ENCODE peak calls at places on chromosome 19, in four cellular contexts. X is GM23248, U is GM23338, A is PC-9. W is an unnamed sample.
A peak's percentile ranks its signal among the peaks of the same experiment; 100 is the strongest.

GRCh38 chr19:42324655-42325307 is 654 bp upstream of the MEGF8 start:
- DNase-seq in X (no peak), U (no peak), A (no peak), W (no peak)

GRCh38 chr19:56403261-56403660 is 871 bp upstream of the ZNF583 start:
- DNase-seq in X (peak; percentile 39), U (no peak), A (no peak), W (peak; percentile 10)

GRCh38 chr19:31344403-31344802 is 4.8 kb downstream of the TSHZ3 start:
- DNase-seq in X (no peak), U (peak; percentile 49), A (no peak), W (no peak)

GRCh38 chr19:32720216-32720935 is 809 bp downstream of the TDRD12 start:
- DNase-seq in X (no peak), U (peak; percentile 40), A (no peak), W (no peak)

GRCh38 chr19:56309511-56310185 is 5.0 kb downstream of the ZSCAN5A start:
- DNase-seq in X (peak; percentile 69), U (peak; percentile 90), A (no peak), W (peak; percentile 63)

GRCh38 chr19:50195224-50195623 is 8.2 kb upstream of the MYH14 start:
- DNase-seq in X (no peak), U (no peak), A (no peak), W (no peak)

GRCh38 chr19:46357846-46358583 is 11.1 kb downstream of the PPP5C start:
- DNase-seq in X (peak; percentile 71), U (no peak), A (no peak), W (no peak)

GRCh38 chr19:31223805-31224534 is 125.3 kb downstream of the TSHZ3 start:
- DNase-seq in X (peak; percentile 98), U (no peak), A (no peak), W (no peak)

GRCh38 chr19:47523473-47523872 is 8.6 kb upstream of the NAPA start:
- DNase-seq in X (no peak), U (no peak), A (no peak), W (no peak)

GRCh38 chr19:33390908-33391630 is 17.6 kb downstream of the CEBPG start:
- DNase-seq in X (no peak), U (no peak), A (no peak), W (no peak)

GRCh38 chr19:34676697-34677385 is at the start of gene SCGB2B2:
- DNase-seq in X (no peak), U (peak; percentile 68), A (peak; percentile 56), W (no peak)

GRCh38 chr19:33201473-33201872 is 7.3 kb downstream of the LRP3 start:
- DNase-seq in X (no peak), U (no peak), A (no peak), W (no peak)

GRCh38 chr19:5961969-5962945 is 15.7 kb downstream of the RANBP3 start:
- DNase-seq in X (peak; percentile 78), U (no peak), A (no peak), W (no peak)

GRCh38 chr19:45667620-45668341 is at the start of gene GIPR:
- DNase-seq in X (peak; percentile 72), U (peak; percentile 77), A (peak; percentile 91), W (no peak)

GRCh38 chr19:48997972-48998371 is 4.3 kb downstream of the RUVBL2 start:
- DNase-seq in X (peak; percentile 74), U (peak; percentile 95), A (no peak), W (peak; percentile 52)

GRCh38 chr19:6767081-6767356 is 216 bp downstream of the SH2D3A start:
- DNase-seq in X (no peak), U (peak; percentile 36), A (peak; percentile 62), W (peak; percentile 71)

GRCh38 chr19:11166281-11167142 is 10.9 kb upstream of the SPC24 start:
- DNase-seq in X (peak; percentile 87), U (no peak), A (no peak), W (no peak)

GRCh38 chr19:58346961-58347929 is 6.0 kb downstream of the A1BG start:
- DNase-seq in X (peak; percentile 75), U (peak; percentile 81), A (no peak), W (no peak)

GRCh38 chr19:58317481-58318072 is 9.2 kb upstream of the ZSCAN22 start:
- DNase-seq in X (peak; percentile 74), U (peak; percentile 69), A (no peak), W (peak; percentile 11)

GRCh38 chr19:4966591-4966990 is 2.3 kb upstream of the KDM4B start:
- DNase-seq in X (no peak), U (no peak), A (no peak), W (no peak)

GRCh38 chr19:7120499-7120898 is 51.0 kb downstream of the ZNF557 start:
- DNase-seq in X (no peak), U (no peak), A (no peak), W (no peak)

GRCh38 chr19:12868540-12869112 is 12.6 kb downstream of the DNASE2 start:
- DNase-seq in X (peak; percentile 25), U (peak; percentile 71), A (peak; percentile 57), W (no peak)

GRCh38 chr19:51493776-51494175 is 7.8 kb downstream of the SIGLEC12 start:
- DNase-seq in X (no peak), U (no peak), A (no peak), W (no peak)

GRCh38 chr19:51311388-51312257 is at the start of gene IGLON5:
- DNase-seq in X (no peak), U (peak; percentile 70), A (no peak), W (no peak)

GRCh38 chr19:13483215-13483614 is 23.1 kb downstream of the CACNA1A start:
- DNase-seq in X (no peak), U (no peak), A (no peak), W (no peak)

GRCh38 chr19:2719910-2720776 is 1.0 kb downstream of the DIRAS1 start:
- DNase-seq in X (peak; percentile 85), U (peak; percentile 81), A (no peak), W (no peak)

GRCh38 chr19:33434886-33435705 is 61.6 kb downstream of the CEBPG start:
- DNase-seq in X (peak; percentile 60), U (no peak), A (no peak), W (no peak)

GRCh38 chr19:44657211-44657921 is 13.7 kb downstream of the PVR start:
- DNase-seq in X (peak; percentile 70), U (peak; percentile 90), A (no peak), W (peak; percentile 56)

GRCh38 chr19:2309734-2310362 is 1.9 kb upstream of the LINGO3 start:
- DNase-seq in X (peak; percentile 62), U (no peak), A (no peak), W (no peak)

GRCh38 chr19:5147971-5148793 is 179.3 kb downstream of the KDM4B start:
- DNase-seq in X (peak; percentile 95), U (no peak), A (no peak), W (no peak)

GRCh38 chr19:29678484-29679106 is 13.3 kb downstream of the PLEKHF1 start:
- DNase-seq in X (peak; percentile 20), U (no peak), A (no peak), W (no peak)

GRCh38 chr19:22893855-22894270 is 61.8 kb downstream of the ZNF723 start:
- DNase-seq in X (no peak), U (peak; percentile 5), A (no peak), W (no peak)

GRCh38 chr19:38319421-38320258 is at the start of gene KCNK6:
- DNase-seq in X (peak; percentile 71), U (peak; percentile 77), A (no peak), W (no peak)

GRCh38 chr19:3880471-3881271 is at the start of gene ATCAY:
- DNase-seq in X (no peak), U (peak; percentile 87), A (no peak), W (no peak)

GRCh38 chr19:1261512-1261862 is 7.6 kb upstream of the CIRBP start:
- DNase-seq in X (peak; percentile 63), U (peak; percentile 88), A (no peak), W (no peak)

GRCh38 chr19:1259873-1260748 is 9.0 kb upstream of the CIRBP start:
- DNase-seq in X (peak; percentile 67), U (no peak), A (peak; percentile 65), W (no peak)

GRCh38 chr19:1259206-1259872 is 9.8 kb upstream of the CIRBP start:
- DNase-seq in X (peak; percentile 74), U (peak; percentile 81), A (peak; percentile 77), W (peak; percentile 78)

GRCh38 chr19:1261863-1262686 is 7.1 kb upstream of the CIRBP start:
- DNase-seq in X (peak; percentile 85), U (no peak), A (peak; percentile 79), W (no peak)

DNA sequence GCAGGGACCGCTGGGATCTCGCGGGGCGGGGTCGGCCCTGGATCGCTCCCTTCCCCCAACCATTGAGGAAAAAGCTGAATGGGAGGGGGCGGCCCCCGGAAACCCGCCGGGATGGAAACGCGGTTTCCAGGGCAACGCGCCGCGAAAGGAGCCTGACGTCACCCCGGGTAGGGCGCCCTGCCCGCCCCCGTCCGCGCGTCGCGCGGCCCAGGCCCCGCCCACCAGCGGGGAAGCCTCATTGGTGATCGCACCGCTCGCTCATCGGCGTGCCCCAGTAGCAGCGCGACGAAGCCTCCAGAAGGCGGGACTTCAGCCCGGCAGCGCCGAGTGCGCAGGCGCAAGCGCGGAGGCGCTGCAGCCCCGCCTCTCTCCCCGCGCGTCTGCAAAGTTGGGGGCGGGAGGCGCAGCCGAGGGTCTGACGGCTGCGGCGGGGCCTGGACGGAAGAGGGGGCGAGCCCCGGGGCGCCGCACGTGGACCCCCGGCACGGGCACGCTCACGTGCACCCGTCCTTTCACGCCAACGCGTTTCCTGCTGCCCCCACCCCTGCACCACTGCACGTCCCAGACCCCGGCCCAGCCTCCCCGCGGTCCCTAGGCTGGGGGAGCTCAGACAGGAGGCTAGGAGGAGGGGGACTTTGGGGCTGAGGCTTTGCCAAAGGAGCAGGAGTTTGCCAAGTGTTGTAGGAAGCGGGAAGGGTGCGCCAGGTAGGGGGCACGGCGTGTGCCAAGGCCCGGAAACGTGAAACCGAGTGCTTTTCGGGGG is 8.2 kb upstream of the CIRBP start:
- DNase-seq in X (peak; percentile 99), U (peak; percentile 97), A (peak; percentile 78), W (peak; percentile 99)
- H3F3A ChIP-seq in X (peaks cover 46% of the 10 kb centered on the region), U (peaks cover 70% of the 10 kb centered on the region), A (peaks cover 64% of the 10 kb centered on the region), W (peaks cover 23% of the 10 kb centered on the region)

DNA sequence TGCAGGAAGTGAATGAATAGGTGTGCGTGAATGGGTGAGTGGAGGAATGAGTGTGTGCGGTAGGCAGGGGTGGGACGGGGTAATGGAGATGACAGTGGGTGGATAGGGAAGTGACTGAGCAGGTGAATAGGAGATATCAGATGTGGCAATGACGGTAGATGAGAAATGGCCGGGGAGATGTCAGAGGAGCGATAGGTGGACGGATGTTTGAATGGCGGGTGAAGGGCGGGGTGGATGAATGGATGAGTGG is 1.5 kb downstream of the TTC9B start:
- DNase-seq in X (no peak), U (no peak), A (no peak), W (no peak)
- TF ChIP-seq EZH2 in X (peak; percentile 1), U (no peak), A (no peak), W (no peak)

GRCh38 chr19:16506961-16507360 is 10.8 kb downstream of the C19orf44 start:
- DNase-seq in X (peak; percentile 30), U (no peak), A (no peak), W (no peak)
- H3F3A ChIP-seq in X (no peaks in the 10 kb centered on the region), U (no peaks in the 10 kb centered on the region), A (no peaks in the 10 kb centered on the region), W (no peaks in the 10 kb centered on the region)

DNA sequence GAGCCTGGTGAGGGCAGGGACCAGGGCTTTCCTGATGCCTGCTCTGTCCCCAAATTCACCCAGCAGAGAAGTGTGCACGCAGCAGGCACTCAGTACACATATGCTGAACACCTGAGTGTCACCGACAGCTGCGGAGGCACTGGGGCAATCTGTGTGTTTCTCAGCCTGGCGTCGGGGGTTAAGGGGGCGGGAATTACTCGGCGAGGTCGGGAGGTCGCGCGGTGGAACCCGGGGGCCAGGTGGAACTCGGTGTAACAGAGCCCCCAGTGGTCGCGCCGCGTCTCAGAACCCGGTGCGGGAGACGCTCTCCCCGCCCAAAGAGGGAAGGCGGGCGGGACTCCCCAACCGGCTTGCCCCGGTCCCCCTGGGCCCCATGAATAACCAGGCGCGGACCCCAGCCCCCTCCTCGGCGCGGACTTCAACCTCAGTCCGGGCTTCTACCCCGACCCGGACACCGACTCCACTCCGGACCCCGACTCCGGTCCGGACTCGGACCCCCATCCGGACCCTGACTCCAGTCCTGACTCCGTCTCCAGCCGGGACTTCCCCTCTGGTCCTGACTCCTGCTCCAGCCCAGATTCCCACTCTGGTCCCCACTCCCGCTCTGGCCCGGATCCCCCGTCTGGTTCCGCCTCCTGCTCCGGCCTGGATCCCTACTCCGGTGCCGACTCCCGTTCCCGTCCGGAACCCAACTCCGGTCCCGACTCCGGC is at the start of gene SELENOV:
- DNase-seq in X (no peak), U (peak; percentile 94), A (no peak), W (no peak)
- TF ChIP-seq EZH2 in X (peak; percentile 95), U (no peak), A (no peak), W (no peak)

W was measured in MM.1S.